ENCODE peak calls at places on chromosomes 3 and 15, in four cellular contexts. N is hepatocyte, T is fibroblast of lung, L is transverse colon. S is an unnamed sample.

GRCh38 chr15:35673093-35673573 is 127.2 kb upstream of the DPH6 start:
- DNase-seq in N (peak; percentile 46), T (no peak), L (no peak), S (no peak)

GRCh38 chr3:115227046-115227445 is 80.0 kb upstream of the ZBTB20 start:
- DNase-seq in N (no peak), T (peak; percentile 63), L (no peak), S (no peak)

GRCh38 chr3:148943531-148944200 is 47.7 kb upstream of the GYG1 start:
- DNase-seq in N (peak; percentile 85), T (peak; percentile 81), L (no peak), S (peak; percentile 29)

GRCh38 chr3:12935861-12936830 is 94.8 kb upstream of the RPL32 start:
- DNase-seq in N (no peak), T (no peak), L (no peak), S (no peak)

GRCh38 chr3:174540081-174540480 is 319.1 kb upstream of the NAALADL2 start:
- DNase-seq in N (no peak), T (no peak), L (no peak), S (no peak)

GRCh38 chr15:70165811-70166284 is 68.1 kb upstream of the TLE3 start:
- DNase-seq in N (no peak), T (peak; percentile 44), L (no peak), S (no peak)

GRCh38 chr3:17183951-17184550 is 299.3 kb downstream of the PLCL2 start:
- DNase-seq in N (no peak), T (peak; percentile 81), L (no peak), S (no peak)

GRCh38 chr15:85282504-85283115 is 97.8 kb upstream of the AKAP13 start:
- DNase-seq in N (no peak), T (peak; percentile 80), L (no peak), S (no peak)

GRCh38 chr3:70919661-70920060 is 607.2 kb upstream of the MDFIC2 start:
- DNase-seq in N (no peak), T (peak; percentile 11), L (no peak), S (no peak)

GRCh38 chr15:63970723-63971426 is 75.4 kb downstream of the DAPK2 start:
- DNase-seq in N (no peak), T (no peak), L (no peak), S (no peak)

GRCh38 chr15:57611938-57612337 is 20.2 kb downstream of the MYZAP start:
- DNase-seq in N (peak; percentile 65), T (no peak), L (peak; percentile 74), S (peak; percentile 12)

GRCh38 chr3:48856469-48856868 is 8.8 kb upstream of the PRKAR2A start:
- DNase-seq in N (no peak), T (no peak), L (peak; percentile 50), S (no peak)

GRCh38 chr3:194961555-194961954 is 275.9 kb downstream of the FAM43A start:
- DNase-seq in N (no peak), T (no peak), L (no peak), S (no peak)

GRCh38 chr15:47888721-47889120 is 171.4 kb downstream of the SEMA6D start:
- DNase-seq in N (no peak), T (no peak), L (no peak), S (no peak)

GRCh38 chr3:127407026-127407939 is 119.4 kb upstream of the PRR20G start:
- DNase-seq in N (no peak), T (no peak), L (no peak), S (no peak)

GRCh38 chr15:55289573-55290360 is at the start of gene RAB27A:
- DNase-seq in N (peak; percentile 88), T (peak; percentile 72), L (peak; percentile 84), S (peak; percentile 77)

GRCh38 chr3:157953565-157953964 is 152.7 kb downstream of the SHOX2 start:
- DNase-seq in N (no peak), T (no peak), L (no peak), S (no peak)

GRCh38 chr3:79979990-79980389 is 212.2 kb upstream of the ROBO1 start:
- DNase-seq in N (no peak), T (no peak), L (no peak), S (no peak)

DNA sequence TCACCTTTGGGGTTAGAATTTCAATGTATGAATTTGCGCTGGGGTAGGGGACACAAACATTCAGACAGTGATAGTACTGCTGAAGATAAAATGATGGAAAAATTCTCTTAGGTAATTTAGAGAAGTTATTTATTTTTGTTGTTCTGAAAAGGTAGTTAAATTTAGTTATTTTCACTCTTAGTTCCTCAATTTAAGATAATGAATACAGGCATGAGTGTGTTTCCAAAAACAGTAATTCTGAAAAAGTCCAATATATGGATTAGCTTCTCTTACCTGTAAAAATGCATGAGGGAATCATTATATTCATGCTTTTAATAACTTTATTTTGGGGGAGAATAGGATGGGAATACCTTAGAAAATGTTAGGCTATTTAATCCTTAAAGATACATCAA is 103.7 kb downstream of the FNDC3B start:
- DNase-seq in N (no peak), T (no peak), L (no peak), S (no peak)
- H3K4me3 ChIP-seq in N (no peak overlapping the region), T (no peak overlapping the region), L (no peak overlapping the region), S (no peak overlapping the region)

GRCh38 chr3:1468145-1468544 is 375.3 kb downstream of the CNTN6 start:
- DNase-seq in N (no peak), T (no peak), L (no peak), S (no peak)

GRCh38 chr3:1462916-1463315 is 370.1 kb downstream of the CNTN6 start:
- DNase-seq in N (no peak), T (no peak), L (no peak), S (no peak)
- TF ChIP-seq CTCF in N (no peak), T (no peak), L (no peak), S (no peak)

DNA sequence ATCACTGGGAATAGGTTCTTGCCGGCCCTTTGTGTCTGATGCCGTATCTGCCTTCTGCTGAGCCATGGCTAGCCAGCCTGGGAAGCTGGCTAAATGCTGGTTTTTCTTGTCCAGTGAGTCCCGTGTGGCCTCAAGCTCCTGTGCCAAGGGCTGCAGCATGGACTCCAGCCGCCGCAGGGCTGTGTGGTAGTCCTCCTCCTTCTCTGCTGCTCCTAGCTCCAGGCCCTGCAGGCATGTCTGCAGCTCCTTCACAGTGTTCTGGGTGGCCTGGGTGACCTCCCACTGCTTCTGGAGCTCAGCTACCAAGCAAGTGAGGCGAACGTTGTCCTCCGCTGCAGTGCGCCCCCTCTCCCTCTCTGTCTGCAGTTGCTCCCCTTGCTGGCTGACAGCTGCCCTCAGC is 24.9 kb downstream of the CXCR6 start:
- DNase-seq in N (no peak), T (no peak), L (no peak), S (no peak)
- H3K36me3 ChIP-seq in N (no peaks in the 10 kb centered on the region), T (peaks cover 30% of the 10 kb centered on the region), L (peaks cover 60% of the 10 kb centered on the region), S (no peaks in the 10 kb centered on the region)

GRCh38 chr3:47475570-47476329 is at the start of gene SCAP:
- DNase-seq in N (peak; percentile 94), T (peak; percentile 53), L (peak; percentile 96), S (peak; percentile 83)

GRCh38 chr3:47475029-47475569 is 642 bp downstream of the SCAP start:
- DNase-seq in N (peak; percentile 45), T (peak; percentile 29), L (peak; percentile 14), S (no peak)

GRCh38 chr3:47476330-47476626 is 537 bp upstream of the SCAP start:
- DNase-seq in N (no peak), T (no peak), L (no peak), S (no peak)

GRCh38 chr3:47478022-47478421 is 2.3 kb upstream of the SCAP start:
- DNase-seq in N (no peak), T (no peak), L (no peak), S (no peak)

DNA sequence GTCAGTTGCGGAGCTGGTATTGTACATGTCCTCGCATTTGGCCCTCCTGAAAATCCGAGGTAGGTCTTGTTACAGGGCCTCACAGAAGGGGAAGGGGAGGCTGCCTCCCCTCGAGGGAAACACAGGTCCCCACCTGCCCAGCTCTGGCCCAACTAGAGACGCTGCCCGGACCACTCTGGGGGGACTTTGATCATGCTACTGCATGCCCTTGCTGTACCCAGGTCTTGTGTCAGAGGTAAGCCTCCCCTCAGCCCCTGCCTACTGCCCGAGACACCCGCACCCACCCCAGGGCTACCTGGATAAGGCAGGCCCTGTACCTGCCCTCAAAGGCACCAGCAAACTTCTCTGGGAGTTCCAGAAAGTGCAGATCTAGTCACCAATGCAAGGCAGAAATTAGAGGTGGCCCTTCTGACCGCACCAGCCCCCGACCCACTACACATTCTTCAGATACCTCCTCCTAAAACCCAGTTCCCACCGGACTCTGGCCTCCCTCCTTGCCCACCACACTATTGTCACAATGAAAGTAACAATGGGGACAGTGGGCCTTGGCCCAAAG is 981 bp upstream of the SCAP start:
- DNase-seq in N (no peak), T (no peak), L (peak; percentile 11), S (no peak)
- H3K4me3 ChIP-seq in N (no peak overlapping the region), T (peak overlapping the region; percentile 50), L (peak overlapping the region; percentile 96), S (no peak overlapping the region)

GRCh38 chr3:177576754-177577153 is 379.5 kb upstream of the TBL1XR1 start:
- DNase-seq in N (no peak), T (no peak), L (no peak), S (no peak)
- TF ChIP-seq CTCF in N (no peak), T (no peak), L (no peak), S (no peak)

GRCh38 chr3:50164056-50164455 is 8.9 kb downstream of the SEMA3F start:
- DNase-seq in N (peak; percentile 60), T (peak; percentile 96), L (peak; percentile 75), S (no peak)

GRCh38 chr3:50164481-50164880 is 9.4 kb downstream of the SEMA3F start:
- DNase-seq in N (no peak), T (no peak), L (no peak), S (no peak)

GRCh38 chr3:50165388-50166308 is 10.5 kb downstream of the SEMA3F start:
- DNase-seq in N (no peak), T (peak; percentile 83), L (no peak), S (peak; percentile 43)

GRCh38 chr3:50163572-50163971 is 8.4 kb downstream of the SEMA3F start:
- DNase-seq in N (no peak), T (no peak), L (no peak), S (no peak)

DNA sequence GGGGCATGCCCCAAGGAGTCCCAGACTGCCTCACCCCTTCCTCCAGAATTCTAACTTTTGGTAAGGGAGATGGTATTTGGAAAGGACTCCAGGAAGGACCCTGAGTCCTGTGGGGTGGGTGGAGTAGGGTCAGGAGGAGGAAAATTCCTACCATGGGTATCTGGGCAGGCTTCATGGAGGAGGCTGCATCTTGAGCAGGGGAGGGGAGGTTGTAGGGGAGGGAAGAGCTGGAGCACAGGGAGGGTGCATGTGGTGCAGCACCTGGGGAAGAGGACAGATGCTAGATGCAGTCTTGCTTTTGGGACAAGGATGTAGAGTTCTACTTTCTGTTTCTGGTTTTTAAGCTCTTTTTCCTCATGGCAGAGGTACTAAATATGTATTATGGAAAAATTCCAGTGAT is 9.9 kb downstream of the SEMA3F start:
- DNase-seq in N (no peak), T (no peak), L (no peak), S (no peak)
- H3K36me3 ChIP-seq in N (no peaks in the 10 kb centered on the region), T (no peaks in the 10 kb centered on the region), L (no peaks in the 10 kb centered on the region), S (no peaks in the 10 kb centered on the region)